ENCODE peak calls at places on chromosomes 12 and 14, in six cellular contexts. R, Q, M, D, Y and X are unnamed samples.

GRCh38 chr12:55932546-55932919 is 1.6 kb downstream of the DGKA start:
- DNase-seq in D (no peak), M (no peak), R (no peak), Y (peak), Q (peak), X (peak)

GRCh38 chr12:22744197-22744596 is 119.2 kb downstream of the ETNK1 start:
- DNase-seq in R (no peak), Q (no peak), Y (no peak), D (no peak), M (no peak), X (no peak)

GRCh38 chr14:104735830-104736642 is 12.0 kb downstream of the ADSS1 start:
- DNase-seq in Q (no peak), D (no peak), Y (peak), M (no peak), R (no peak), X (peak)

GRCh38 chr12:108833757-108834472 is 23.5 kb downstream of the SSH1 start:
- DNase-seq in D (no peak), Y (no peak), R (no peak), Q (peak), M (no peak), X (no peak)

GRCh38 chr12:124493809-124494750 is 73.3 kb downstream of the NCOR2 start:
- DNase-seq in Q (no peak), M (no peak), Y (no peak), D (no peak), R (no peak), X (no peak)

GRCh38 chr14:24943024-24943423 is 106.9 kb downstream of the STXBP6 start:
- DNase-seq in M (peak), R (no peak), D (no peak), Q (no peak), Y (no peak), X (no peak)

GRCh38 chr12:3617565-3617964 is 126.6 kb downstream of the PRMT8 start:
- DNase-seq in Y (no peak), Q (no peak), M (no peak), D (no peak), R (no peak), X (no peak)

GRCh38 chr14:60090864-60091519 is 731 bp upstream of the PCNX4 start:
- DNase-seq in R (no peak), Q (peak), Y (peak), M (no peak), D (no peak), X (peak)

GRCh38 chr12:69348162-69348938 is at the start of gene LYZ:
- DNase-seq in Y (no peak), R (no peak), Q (no peak), M (no peak), D (no peak), X (no peak)

GRCh38 chr14:93301821-93302447 is 30.9 kb downstream of the BTBD7 start:
- DNase-seq in D (peak), M (no peak), Q (peak), Y (no peak), R (peak), X (peak)

GRCh38 chr12:52181757-52182156 is 10.1 kb downstream of the KRT80 start:
- DNase-seq in Q (peak), R (no peak), D (no peak), Y (peak), M (peak), X (peak)

GRCh38 chr12:119383206-119383605 is 48.7 kb downstream of the CCDC60 start:
- DNase-seq in R (no peak), M (no peak), D (no peak), Y (no peak), Q (no peak), X (no peak)

GRCh38 chr14:84825481-84825880 is 704.5 kb upstream of the FLRT2 start:
- DNase-seq in M (no peak), Y (peak), D (peak), Q (peak), R (peak), X (peak)

GRCh38 chr12:40054554-40055226 is 51.2 kb downstream of the SLC2A13 start:
- DNase-seq in Y (peak), R (no peak), M (no peak), Q (peak), D (no peak), X (peak)

GRCh38 chr14:89955022-89955414 is 488 bp upstream of the EFCAB11 start:
- DNase-seq in R (no peak), Q (no peak), Y (no peak), M (no peak), D (no peak), X (no peak)

GRCh38 chr14:73491256-73491976 is 683 bp downstream of the RIOX1 start:
- DNase-seq in M (no peak), D (no peak), Y (peak), Q (peak), R (no peak), X (peak)

GRCh38 chr14:99230271-99231141 is 41.5 kb downstream of the BCL11B start:
- DNase-seq in D (no peak), M (no peak), R (no peak), Q (peak), Y (peak), X (peak)
- H3K4me3 ChIP-seq in D (no peak), M (peak), R (no peak), Q (no peak), Y (no peak), X (no peak)

GRCh38 chr12:104478396-104479140 is 21.8 kb downstream of the CHST11 start:
- DNase-seq in D (no peak), Q (peak), Y (no peak), M (no peak), R (no peak), X (no peak)
- H3K4me3 ChIP-seq in D (no peak), Q (no peak), Y (no peak), M (no peak), R (no peak), X (no peak)

GRCh38 chr12:1644523-1645438 is 15.8 kb downstream of the WNT5B start:
- DNase-seq in D (no peak), M (no peak), R (no peak), Q (peak), Y (peak), X (peak)
- H3K4me3 ChIP-seq in D (no peak), M (no peak), R (no peak), Q (no peak), Y (no peak), X (no peak)

GRCh38 chr12:29216266-29216665 is 67.2 kb downstream of the FAR2 start:
- DNase-seq in M (no peak), D (no peak), Q (no peak), R (no peak), Y (no peak), X (no peak)
- H3K4me3 ChIP-seq in M (no peak), D (no peak), Q (no peak), R (no peak), Y (no peak), X (no peak)

GRCh38 chr14:62234849-62235248 is 472.6 kb downstream of the SNAPC1 start:
- DNase-seq in M (no peak), Q (peak), Y (no peak), D (no peak), R (no peak), X (no peak)
- H3K4me3 ChIP-seq in M (no peak), Q (no peak), Y (no peak), D (no peak), R (no peak), X (no peak)

GRCh38 chr12:111638576-111638975 is 39.5 kb upstream of the ATXN2 start:
- DNase-seq in M (no peak), R (no peak), D (no peak), Q (peak), Y (no peak), X (no peak)
- H3K4me3 ChIP-seq in M (no peak), R (no peak), D (no peak), Q (no peak), Y (no peak), X (no peak)

DNA sequence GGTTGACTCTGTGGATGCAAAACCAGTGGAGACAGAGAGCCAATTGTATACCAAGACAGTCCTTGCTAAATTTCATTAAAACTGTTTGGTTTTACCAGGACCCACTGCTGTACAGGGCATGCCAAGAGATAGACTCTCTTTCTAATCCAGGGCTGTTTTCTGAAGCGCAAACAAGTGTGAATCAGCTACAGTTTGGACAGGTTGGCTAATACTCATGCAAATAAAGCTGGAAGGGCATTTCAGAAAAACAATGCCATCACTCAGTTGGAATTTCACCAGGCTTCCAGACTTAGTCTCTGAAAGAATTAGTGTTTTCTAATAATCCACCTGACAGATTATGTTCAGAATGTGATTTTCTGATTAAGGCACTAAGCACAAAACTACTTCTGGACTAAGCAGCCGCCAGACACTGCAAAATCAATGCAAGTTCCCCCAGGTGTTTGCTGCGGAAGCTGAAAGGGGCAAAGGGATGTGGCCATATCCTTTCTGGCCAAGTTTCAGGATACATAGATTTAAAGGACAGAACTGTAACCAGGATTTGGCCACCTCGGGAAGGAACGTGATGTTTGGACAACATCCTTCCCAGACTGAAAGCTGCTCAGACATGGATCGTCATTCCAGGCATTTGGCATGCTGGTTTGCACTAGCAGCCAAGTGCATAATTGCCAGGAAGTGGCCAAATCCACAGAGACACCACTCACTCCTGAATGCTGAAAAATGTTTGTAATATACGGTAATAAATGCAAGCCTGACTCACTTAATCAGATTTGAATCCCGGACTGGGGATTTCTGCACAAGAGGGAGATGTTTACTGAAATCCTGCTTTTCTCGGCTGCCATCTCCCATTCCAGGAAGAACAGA is 32.0 kb upstream of the CDKN3 start:
- DNase-seq in R (no peak), D (peak), M (no peak), Y (peak), Q (peak), X (peak)
- H3K4me3 ChIP-seq in R (no peak), D (no peak), M (no peak), Y (no peak), Q (no peak), X (no peak)

GRCh38 chr12:65152586-65152985 is 16.8 kb upstream of the LEMD3 start:
- DNase-seq in R (no peak), Q (peak), Y (no peak), M (no peak), D (no peak), X (no peak)

GRCh38 chr12:65152012-65152411 is 17.4 kb upstream of the LEMD3 start:
- DNase-seq in Q (peak), M (no peak), R (peak), Y (peak), D (peak), X (peak)

GRCh38 chr12:65155784-65156183 is 13.6 kb upstream of the LEMD3 start:
- DNase-seq in D (no peak), Y (no peak), Q (no peak), M (no peak), R (no peak), X (no peak)

GRCh38 chr12:65157091-65157490 is 12.3 kb upstream of the LEMD3 start:
- DNase-seq in R (no peak), Q (no peak), M (no peak), Y (no peak), D (no peak), X (peak)

DNA sequence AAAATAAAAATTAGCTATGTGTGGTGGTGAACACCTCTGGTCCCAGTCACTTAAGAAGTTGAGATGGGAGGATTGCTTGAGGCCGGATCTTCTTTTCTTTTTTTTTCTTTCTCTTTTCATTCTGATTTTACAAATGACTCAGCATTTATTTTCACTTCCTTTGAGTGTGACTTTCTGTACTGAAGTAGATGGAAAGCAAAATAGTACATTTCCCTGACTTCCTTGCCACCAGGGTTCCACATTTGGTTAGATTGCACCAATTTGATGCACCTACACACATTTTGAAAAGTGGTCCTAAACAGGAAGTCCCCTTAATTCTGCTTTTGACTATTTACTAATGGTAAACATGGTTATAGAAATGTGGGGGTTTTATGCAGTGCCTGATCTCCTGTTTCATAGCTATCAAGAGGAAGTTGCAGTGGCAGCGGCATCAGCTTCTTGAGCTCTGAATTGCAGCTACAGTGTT is 13.0 kb upstream of the LEMD3 start:
- DNase-seq in M (no peak), Q (no peak), R (no peak), D (no peak), Y (peak), X (no peak)
- H3K4me3 ChIP-seq in M (no peak), Q (no peak), R (no peak), D (no peak), Y (no peak), X (no peak)